ENCODE peak calls at places on chromosome 21, in six cellular contexts. Y, G, X, Q, C and W are unnamed samples.

GRCh38 chr21:36385909-36386642 is 884 bp downstream of the CHAF1B start:
- DNase-seq in G (no peak), Q (no peak), C (no peak), X (no peak), Y (no peak), W (no peak)

GRCh38 chr21:24045775-24046215 is 1561.5 kb downstream of the MRPL39 start:
- DNase-seq in C (peak; percentile 63), Q (peak; percentile 65), Y (peak; percentile 5), X (peak; percentile 53), G (peak; percentile 70), W (peak; percentile 24)

GRCh38 chr21:14947613-14948160 is 117.1 kb downstream of the NRIP1 start:
- DNase-seq in X (no peak), Q (no peak), Y (no peak), G (no peak), C (no peak), W (no peak)

GRCh38 chr21:36646645-36647044 is 52.3 kb upstream of the SIM2 start:
- DNase-seq in Q (no peak), Y (no peak), C (no peak), G (no peak), X (no peak), W (no peak)

GRCh38 chr21:18812308-18812707 is 408.7 kb upstream of the TMPRSS15 start:
- DNase-seq in Y (no peak), G (no peak), C (no peak), Q (no peak), X (no peak), W (no peak)

GRCh38 chr21:21612446-21612845 is 614.2 kb downstream of the NCAM2 start:
- DNase-seq in Q (no peak), X (no peak), C (no peak), Y (no peak), G (no peak), W (no peak)

GRCh38 chr21:14620152-14620551 is 74.0 kb upstream of the SAMSN1 start:
- DNase-seq in Y (no peak), Q (no peak), G (no peak), X (no peak), C (no peak), W (no peak)

GRCh38 chr21:22120616-22121266 is 1122.5 kb downstream of the NCAM2 start:
- DNase-seq in Y (peak; percentile 28), C (no peak), Q (no peak), G (no peak), X (no peak), W (no peak)

GRCh38 chr21:43312751-43313169 is 114.2 kb downstream of the SIK1 start:
- DNase-seq in Y (no peak), G (peak; percentile 45), C (peak; percentile 2), X (no peak), Q (no peak), W (no peak)

GRCh38 chr21:25637846-25638245 is 1.2 kb upstream of the JAM2 start:
- DNase-seq in C (no peak), G (no peak), Q (no peak), Y (no peak), X (no peak), W (no peak)

GRCh38 chr21:43025636-43026180 is 49.9 kb downstream of the CBS start:
- DNase-seq in G (no peak), Q (no peak), X (no peak), Y (no peak), C (no peak), W (no peak)

GRCh38 chr21:19463966-19464365 is 1060.4 kb upstream of the TMPRSS15 start:
- DNase-seq in C (no peak), X (no peak), G (no peak), Y (no peak), Q (no peak), W (no peak)

GRCh38 chr21:44093761-44094160 is 13.4 kb upstream of the PWP2 start:
- DNase-seq in G (no peak), C (no peak), X (no peak), Q (no peak), Y (no peak), W (no peak)

GRCh38 chr21:25506887-25507286 is 100.4 kb downstream of the MRPL39 start:
- DNase-seq in C (no peak), X (no peak), Q (no peak), G (no peak), Y (no peak), W (no peak)

GRCh38 chr21:28215214-28215954 is 777.3 kb downstream of the LTN1 start:
- DNase-seq in Y (no peak), X (peak; percentile 18), Q (peak; percentile 27), C (no peak), G (no peak), W (no peak)

GRCh38 chr21:21897275-21897883 is 899.2 kb downstream of the NCAM2 start:
- DNase-seq in G (no peak), Y (no peak), Q (no peak), C (no peak), X (no peak), W (no peak)

GRCh38 chr21:37564924-37565529 is 198.5 kb downstream of the DYRK1A start:
- DNase-seq in Y (no peak), G (no peak), C (no peak), X (no peak), Q (no peak), W (no peak)

GRCh38 chr21:15007716-15008296 is 57.0 kb downstream of the NRIP1 start:
- DNase-seq in Q (no peak), C (no peak), X (no peak), Y (no peak), G (no peak), W (no peak)

GRCh38 chr21:9753943-9754342 is 767.4 kb upstream of the TPTE start:
- DNase-seq in Y (no peak), X (no peak), Q (no peak), G (no peak), C (no peak), W (no peak)

GRCh38 chr21:28337319-28337718 is 655.4 kb downstream of the LTN1 start:
- DNase-seq in G (no peak), Q (no peak), Y (no peak), C (no peak), X (no peak), W (no peak)

GRCh38 chr21:35652196-35652595 is 408.1 kb downstream of the SETD4 start:
- DNase-seq in Q (no peak), X (no peak), C (no peak), G (no peak), Y (no peak), W (no peak)

GRCh38 chr21:29082416-29082815 is 9.0 kb upstream of the CCT8 start:
- DNase-seq in Q (no peak), X (no peak), C (no peak), G (no peak), Y (no peak), W (no peak)

GRCh38 chr21:29114765-29115164 is 15.7 kb upstream of the MAP3K7CL start:
- DNase-seq in C (no peak), Y (no peak), X (no peak), Q (no peak), G (no peak), W (no peak)

GRCh38 chr21:18832950-18833349 is 429.4 kb upstream of the TMPRSS15 start:
- DNase-seq in Q (no peak), X (no peak), Y (no peak), C (no peak), G (no peak), W (no peak)

GRCh38 chr21:29470397-29470796 is 171.7 kb downstream of the BACH1 start:
- DNase-seq in C (no peak), X (no peak), Q (no peak), G (no peak), Y (no peak), W (no peak)

GRCh38 chr21:22795091-22795490 is 1796.9 kb downstream of the NCAM2 start:
- DNase-seq in Q (no peak), Y (no peak), C (no peak), X (no peak), G (no peak), W (no peak)

GRCh38 chr21:15121655-15122120 is 56.9 kb upstream of the NRIP1 start:
- DNase-seq in C (peak; percentile 59), Y (no peak), G (peak; percentile 70), X (peak; percentile 19), Q (no peak), W (no peak)

GRCh38 chr21:22993822-22994574 is 1995.8 kb downstream of the NCAM2 start:
- DNase-seq in X (no peak), C (no peak), Q (no peak), G (no peak), Y (no peak), W (no peak)

DNA sequence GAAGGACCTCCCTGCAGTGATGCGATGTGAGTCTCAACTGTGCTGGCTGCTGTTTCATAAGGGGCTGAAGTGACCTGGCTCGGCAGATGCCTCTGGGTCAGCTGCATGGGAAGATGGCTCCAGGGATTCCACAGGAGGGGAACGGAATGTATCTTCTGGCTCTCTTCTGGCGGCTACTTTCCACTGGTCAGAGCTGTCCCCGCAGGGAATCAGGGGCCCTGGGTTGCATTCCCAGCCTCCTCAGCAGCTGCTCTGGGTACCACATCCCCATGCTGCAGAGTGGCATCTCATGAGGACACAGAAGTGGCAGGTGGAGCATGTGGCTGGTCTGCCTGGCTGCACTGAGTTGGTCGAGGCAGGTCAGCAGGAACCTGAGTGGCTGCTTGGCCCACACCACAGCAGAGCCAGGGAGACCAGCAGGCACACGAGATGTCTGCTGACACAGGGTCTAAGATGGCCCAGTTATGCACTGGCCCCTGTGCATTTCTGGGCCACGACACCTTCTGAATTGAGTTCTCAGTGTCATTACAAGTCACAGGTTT is 42.8 kb downstream of the POFUT2 start:
- DNase-seq in C (no peak), Q (no peak), G (no peak), X (no peak), Y (no peak), W (no peak)
- H3K27me3 ChIP-seq in C (no peaks in the 10 kb centered on the region), Q (no peaks in the 10 kb centered on the region), G (no peaks in the 10 kb centered on the region), X (no peaks in the 10 kb centered on the region), Y (peaks cover 35% of the 10 kb centered on the region), W (no peaks in the 10 kb centered on the region)

DNA sequence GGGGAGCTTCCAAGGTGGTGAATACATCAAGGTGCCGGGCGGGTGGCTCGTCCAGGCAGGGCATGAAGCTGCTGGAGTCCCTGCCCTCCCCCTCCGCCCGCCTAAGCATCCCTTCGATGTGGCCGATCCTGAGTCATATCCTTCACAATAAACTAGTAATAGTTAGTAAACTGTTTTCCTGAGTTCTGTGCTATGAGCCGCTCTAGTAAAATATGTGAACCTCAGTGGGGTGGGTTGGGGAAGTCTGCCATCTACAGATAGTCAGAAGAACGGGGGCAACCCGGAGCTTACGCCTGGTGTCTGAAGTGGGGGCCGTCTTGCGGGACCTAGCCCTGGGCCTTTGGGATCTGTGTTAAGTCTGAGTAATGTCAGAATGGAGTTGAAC is 21.6 kb downstream of the C2CD2 start:
- DNase-seq in G (no peak), Y (no peak), Q (no peak), C (peak; percentile 38), X (no peak), W (no peak)
- TF ChIP-seq CTCF in G (no peak), Y (peak; percentile 50), Q (no peak), C (no peak), X (no peak), W (no peak)

GRCh38 chr21:33281101-33281652 is 15.0 kb downstream of the IL10RB start:
- DNase-seq in G (no peak), X (no peak), C (no peak), Y (no peak), Q (no peak), W (no peak)
- H3K36me3 ChIP-seq in G (peaks cover 36% of the 10 kb centered on the region), X (peaks cover 14% of the 10 kb centered on the region), C (no peaks in the 10 kb centered on the region), Y (peaks cover 23% of the 10 kb centered on the region), Q (peaks cover 75% of the 10 kb centered on the region), W (peaks cover 26% of the 10 kb centered on the region)

DNA sequence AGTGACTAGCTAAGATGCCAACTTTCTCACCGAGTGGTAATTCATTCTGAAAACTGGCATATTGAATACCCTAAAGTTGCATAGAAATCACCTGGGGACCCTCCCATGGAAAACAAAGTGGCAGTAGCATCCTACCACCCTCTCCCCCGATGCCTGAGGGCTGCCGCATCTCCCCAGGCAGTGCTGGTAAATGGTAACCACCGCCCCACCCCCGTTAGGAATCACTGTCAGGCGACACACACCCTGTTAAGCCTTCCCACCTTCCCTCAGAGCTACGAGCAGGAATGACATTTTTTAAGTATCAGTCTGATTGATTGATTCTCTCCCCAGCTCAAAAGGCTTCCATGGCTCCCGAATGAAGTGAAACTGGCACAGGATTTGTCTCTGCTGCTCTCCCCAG is 28.3 kb downstream of the TMPRSS2 start:
- DNase-seq in Q (no peak), G (no peak), Y (no peak), X (no peak), C (no peak), W (no peak)
- H3K27me3 ChIP-seq in Q (no peaks in the 10 kb centered on the region), G (no peaks in the 10 kb centered on the region), Y (peaks cover 32% of the 10 kb centered on the region), X (peaks cover 3% of the 10 kb centered on the region), C (no peaks in the 10 kb centered on the region), W (no peaks in the 10 kb centered on the region)